ENCODE peak calls at places on chromosomes 12 and 14, in nine cellular contexts. One of them, this sample, is unnamed.

GRCh38 chr12:10395390-10395998 is 5.7 kb upstream of the KLRK1 start:
- DNase-seq in iris pigment epithelial cell: peak
- DNase-seq in nephron progenitor cell: no peak
- DNase-seq in HS-5: peak
- DNase-seq in NCI-H774: peak
- DNase-seq in activated T-cell treated with anti-CD3 and anti-CD28 coated beads, Interleukin-2, amount 50 U/mL, for 72 hours: no peak
- DNase-seq in NCI-H345: no peak
- DNase-seq in Peyer's patch: no peak
- DNase-seq in activated naive CD4-positive, alpha-beta T cell: no peak
- DNase-seq in this sample: no peak

GRCh38 chr12:78559441-78559840 is 305.1 kb upstream of the SYT1 start:
- DNase-seq in iris pigment epithelial cell: peak
- DNase-seq in nephron progenitor cell: no peak
- DNase-seq in HS-5: no peak
- DNase-seq in NCI-H774: no peak
- DNase-seq in activated T-cell treated with anti-CD3 and anti-CD28 coated beads, Interleukin-2, amount 50 U/mL, for 72 hours: no peak
- DNase-seq in NCI-H345: no peak
- DNase-seq in Peyer's patch: no peak
- DNase-seq in activated naive CD4-positive, alpha-beta T cell: no peak
- DNase-seq in this sample: no peak

GRCh38 chr12:92561543-92561899 is 141.3 kb upstream of the PLEKHG7 start:
- DNase-seq in iris pigment epithelial cell: peak
- DNase-seq in nephron progenitor cell: no peak
- DNase-seq in HS-5: no peak
- DNase-seq in NCI-H774: peak
- DNase-seq in activated T-cell treated with anti-CD3 and anti-CD28 coated beads, Interleukin-2, amount 50 U/mL, for 72 hours: no peak
- DNase-seq in NCI-H345: peak
- DNase-seq in Peyer's patch: no peak
- DNase-seq in activated naive CD4-positive, alpha-beta T cell: no peak
- DNase-seq in this sample: no peak

GRCh38 chr12:96434107-96434506 is 33.9 kb upstream of the CDK17 start:
- DNase-seq in iris pigment epithelial cell: peak
- DNase-seq in nephron progenitor cell: no peak
- DNase-seq in HS-5: peak
- DNase-seq in NCI-H774: no peak
- DNase-seq in activated T-cell treated with anti-CD3 and anti-CD28 coated beads, Interleukin-2, amount 50 U/mL, for 72 hours: peak
- DNase-seq in NCI-H345: no peak
- DNase-seq in Peyer's patch: no peak
- DNase-seq in activated naive CD4-positive, alpha-beta T cell: no peak
- DNase-seq in this sample: no peak

GRCh38 chr12:55582066-55582465 is 9.8 kb downstream of the OR2AP1 start:
- DNase-seq in iris pigment epithelial cell: no peak
- DNase-seq in nephron progenitor cell: no peak
- DNase-seq in HS-5: no peak
- DNase-seq in NCI-H774: no peak
- DNase-seq in activated T-cell treated with anti-CD3 and anti-CD28 coated beads, Interleukin-2, amount 50 U/mL, for 72 hours: no peak
- DNase-seq in NCI-H345: no peak
- DNase-seq in Peyer's patch: no peak
- DNase-seq in activated naive CD4-positive, alpha-beta T cell: no peak
- DNase-seq in this sample: no peak

GRCh38 chr12:100263131-100263530 is 3.7 kb downstream of the DEPDC4 start:
- DNase-seq in iris pigment epithelial cell: no peak
- DNase-seq in nephron progenitor cell: no peak
- DNase-seq in HS-5: no peak
- DNase-seq in NCI-H774: no peak
- DNase-seq in activated T-cell treated with anti-CD3 and anti-CD28 coated beads, Interleukin-2, amount 50 U/mL, for 72 hours: no peak
- DNase-seq in NCI-H345: no peak
- DNase-seq in Peyer's patch: no peak
- DNase-seq in activated naive CD4-positive, alpha-beta T cell: no peak
- DNase-seq in this sample: no peak

GRCh38 chr12:89933911-89934310 is 225.3 kb upstream of the ATP2B1 start:
- DNase-seq in iris pigment epithelial cell: peak
- DNase-seq in nephron progenitor cell: no peak
- DNase-seq in HS-5: no peak
- DNase-seq in NCI-H774: no peak
- DNase-seq in activated T-cell treated with anti-CD3 and anti-CD28 coated beads, Interleukin-2, amount 50 U/mL, for 72 hours: no peak
- DNase-seq in NCI-H345: no peak
- DNase-seq in Peyer's patch: no peak
- DNase-seq in activated naive CD4-positive, alpha-beta T cell: no peak
- DNase-seq in this sample: no peak

GRCh38 chr12:99130808-99131538 is 485.9 kb downstream of the APAF1 start:
- DNase-seq in iris pigment epithelial cell: peak
- DNase-seq in nephron progenitor cell: no peak
- DNase-seq in HS-5: no peak
- DNase-seq in NCI-H774: no peak
- DNase-seq in activated T-cell treated with anti-CD3 and anti-CD28 coated beads, Interleukin-2, amount 50 U/mL, for 72 hours: no peak
- DNase-seq in NCI-H345: no peak
- DNase-seq in Peyer's patch: no peak
- DNase-seq in activated naive CD4-positive, alpha-beta T cell: no peak
- DNase-seq in this sample: no peak

GRCh38 chr14:78152246-78153068 is 17.7 kb upstream of the NRXN3 start:
- DNase-seq in iris pigment epithelial cell: no peak
- DNase-seq in nephron progenitor cell: no peak
- DNase-seq in HS-5: no peak
- DNase-seq in NCI-H774: no peak
- DNase-seq in activated T-cell treated with anti-CD3 and anti-CD28 coated beads, Interleukin-2, amount 50 U/mL, for 72 hours: no peak
- DNase-seq in NCI-H345: peak
- DNase-seq in Peyer's patch: no peak
- DNase-seq in activated naive CD4-positive, alpha-beta T cell: no peak
- DNase-seq in this sample: no peak

GRCh38 chr12:51827925-51828818 is 20.3 kb downstream of the FIGNL2 start:
- DNase-seq in iris pigment epithelial cell: peak
- DNase-seq in nephron progenitor cell: no peak
- DNase-seq in HS-5: no peak
- DNase-seq in NCI-H774: no peak
- DNase-seq in activated T-cell treated with anti-CD3 and anti-CD28 coated beads, Interleukin-2, amount 50 U/mL, for 72 hours: peak
- DNase-seq in NCI-H345: peak
- DNase-seq in Peyer's patch: no peak
- DNase-seq in activated naive CD4-positive, alpha-beta T cell: no peak
- DNase-seq in this sample: no peak

GRCh38 chr14:102363182-102363952 is 626 bp downstream of the TECPR2 start:
- DNase-seq in iris pigment epithelial cell: peak
- DNase-seq in nephron progenitor cell: no peak
- DNase-seq in HS-5: no peak
- DNase-seq in NCI-H774: no peak
- DNase-seq in activated T-cell treated with anti-CD3 and anti-CD28 coated beads, Interleukin-2, amount 50 U/mL, for 72 hours: peak
- DNase-seq in NCI-H345: peak
- DNase-seq in Peyer's patch: no peak
- DNase-seq in activated naive CD4-positive, alpha-beta T cell: no peak
- DNase-seq in this sample: no peak

GRCh38 chr14:61567838-61568571 is 127.3 kb upstream of the HIF1A start:
- DNase-seq in iris pigment epithelial cell: peak
- DNase-seq in nephron progenitor cell: peak
- DNase-seq in HS-5: no peak
- DNase-seq in NCI-H774: no peak
- DNase-seq in activated T-cell treated with anti-CD3 and anti-CD28 coated beads, Interleukin-2, amount 50 U/mL, for 72 hours: no peak
- DNase-seq in NCI-H345: no peak
- DNase-seq in Peyer's patch: no peak
- DNase-seq in activated naive CD4-positive, alpha-beta T cell: no peak
- DNase-seq in this sample: no peak

GRCh38 chr12:64178122-64178521 is 44.0 kb downstream of the KICS2 start:
- DNase-seq in iris pigment epithelial cell: peak
- DNase-seq in nephron progenitor cell: no peak
- DNase-seq in HS-5: peak
- DNase-seq in NCI-H774: no peak
- DNase-seq in activated T-cell treated with anti-CD3 and anti-CD28 coated beads, Interleukin-2, amount 50 U/mL, for 72 hours: no peak
- DNase-seq in NCI-H345: no peak
- DNase-seq in Peyer's patch: no peak
- DNase-seq in activated naive CD4-positive, alpha-beta T cell: no peak
- DNase-seq in this sample: no peak

GRCh38 chr12:90098132-90098779 is 389.6 kb upstream of the ATP2B1 start:
- DNase-seq in iris pigment epithelial cell: no peak
- DNase-seq in nephron progenitor cell: no peak
- DNase-seq in HS-5: no peak
- DNase-seq in NCI-H774: no peak
- DNase-seq in activated T-cell treated with anti-CD3 and anti-CD28 coated beads, Interleukin-2, amount 50 U/mL, for 72 hours: no peak
- DNase-seq in NCI-H345: no peak
- DNase-seq in Peyer's patch: no peak
- DNase-seq in activated naive CD4-positive, alpha-beta T cell: no peak
- DNase-seq in this sample: no peak

GRCh38 chr14:24783791-24784190 is 149.8 kb upstream of the GZMB start:
- DNase-seq in iris pigment epithelial cell: no peak
- DNase-seq in nephron progenitor cell: no peak
- DNase-seq in HS-5: no peak
- DNase-seq in NCI-H774: no peak
- DNase-seq in activated T-cell treated with anti-CD3 and anti-CD28 coated beads, Interleukin-2, amount 50 U/mL, for 72 hours: no peak
- DNase-seq in NCI-H345: no peak
- DNase-seq in Peyer's patch: no peak
- DNase-seq in activated naive CD4-positive, alpha-beta T cell: no peak
- DNase-seq in this sample: no peak

GRCh38 chr14:52918486-52918885 is 32.4 kb downstream of the FERMT2 start:
- DNase-seq in iris pigment epithelial cell: peak
- DNase-seq in nephron progenitor cell: no peak
- DNase-seq in HS-5: peak
- DNase-seq in NCI-H774: no peak
- DNase-seq in activated T-cell treated with anti-CD3 and anti-CD28 coated beads, Interleukin-2, amount 50 U/mL, for 72 hours: peak
- DNase-seq in NCI-H345: no peak
- DNase-seq in Peyer's patch: no peak
- DNase-seq in activated naive CD4-positive, alpha-beta T cell: no peak
- DNase-seq in this sample: no peak

GRCh38 chr14:52051251-52051650 is 17.6 kb downstream of the NID2 start:
- DNase-seq in iris pigment epithelial cell: no peak
- DNase-seq in nephron progenitor cell: no peak
- DNase-seq in HS-5: no peak
- DNase-seq in NCI-H774: no peak
- DNase-seq in activated T-cell treated with anti-CD3 and anti-CD28 coated beads, Interleukin-2, amount 50 U/mL, for 72 hours: no peak
- DNase-seq in NCI-H345: no peak
- DNase-seq in Peyer's patch: no peak
- DNase-seq in activated naive CD4-positive, alpha-beta T cell: no peak
- DNase-seq in this sample: no peak

GRCh38 chr14:49972199-49972671 is 79.4 kb downstream of the ARF6 start:
- DNase-seq in iris pigment epithelial cell: peak
- DNase-seq in nephron progenitor cell: no peak
- DNase-seq in HS-5: no peak
- DNase-seq in NCI-H774: peak
- DNase-seq in activated T-cell treated with anti-CD3 and anti-CD28 coated beads, Interleukin-2, amount 50 U/mL, for 72 hours: no peak
- DNase-seq in NCI-H345: peak
- DNase-seq in Peyer's patch: no peak
- DNase-seq in activated naive CD4-positive, alpha-beta T cell: no peak
- DNase-seq in this sample: no peak

GRCh38 chr12:126418357-126418756 is 1353.1 kb downstream of the AACS start:
- DNase-seq in iris pigment epithelial cell: no peak
- DNase-seq in nephron progenitor cell: no peak
- DNase-seq in HS-5: no peak
- DNase-seq in NCI-H774: no peak
- DNase-seq in activated T-cell treated with anti-CD3 and anti-CD28 coated beads, Interleukin-2, amount 50 U/mL, for 72 hours: no peak
- DNase-seq in NCI-H345: no peak
- DNase-seq in Peyer's patch: no peak
- DNase-seq in activated naive CD4-positive, alpha-beta T cell: no peak
- DNase-seq in this sample: no peak

GRCh38 chr12:12620730-12621315 is 9.1 kb downstream of the CREBL2 start:
- DNase-seq in iris pigment epithelial cell: no peak
- DNase-seq in nephron progenitor cell: no peak
- DNase-seq in HS-5: no peak
- DNase-seq in NCI-H774: no peak
- DNase-seq in activated T-cell treated with anti-CD3 and anti-CD28 coated beads, Interleukin-2, amount 50 U/mL, for 72 hours: no peak
- DNase-seq in NCI-H345: no peak
- DNase-seq in Peyer's patch: no peak
- DNase-seq in activated naive CD4-positive, alpha-beta T cell: no peak
- DNase-seq in this sample: no peak

This sample was measured in D341Med.